ENCODE peak calls at places on chromosomes 5 and 9, in ten cellular contexts. B, I, L, Z, C, X, S, A, O and M are unnamed samples.

GRCh38 chr5:18736051-18736398 is 1101.8 kb downstream of the TAF11L14 start:
- DNase-seq in L (no peak), C (no peak), B (no peak), X (no peak), Z (no peak), S (no peak), O (no peak), I (no peak), A (no peak), M (no peak)

GRCh38 chr5:1931590-1932138 is 48.9 kb upstream of the IRX4 start:
- DNase-seq in A (peak; percentile 30), X (peak; percentile 73), O (no peak), S (no peak), Z (no peak), B (no peak), I (no peak), C (no peak), L (no peak), M (no peak)

GRCh38 chr9:81861644-81862043 is 66.6 kb upstream of the SPATA31D4 start:
- DNase-seq in C (no peak), X (no peak), S (no peak), I (peak; percentile 91), Z (no peak), L (no peak), O (peak; percentile 79), B (no peak), A (no peak), M (peak; percentile 91)

GRCh38 chr9:106921989-106922388 is 59.0 kb downstream of the ZNF462 start:
- DNase-seq in L (no peak), B (no peak), O (no peak), A (no peak), X (no peak), Z (no peak), S (no peak), I (no peak), C (no peak), M (peak; percentile 29)

GRCh38 chr9:6632516-6633328 is 12.8 kb downstream of the GLDC start:
- DNase-seq in S (no peak), I (no peak), Z (no peak), O (no peak), L (no peak), B (no peak), C (no peak), A (no peak), X (peak; percentile 30), M (no peak)

GRCh38 chr5:35773936-35774335 is 82.8 kb upstream of the IL7R start:
- DNase-seq in O (no peak), I (peak; percentile 13), A (no peak), C (no peak), B (no peak), L (no peak), X (no peak), S (no peak), Z (no peak), M (peak; percentile 66)

GRCh38 chr9:138037140-138037539 is 159.6 kb downstream of the CACNA1B start:
- DNase-seq in I (no peak), A (no peak), S (no peak), B (no peak), Z (no peak), L (no peak), C (no peak), O (no peak), X (no peak), M (no peak)

GRCh38 chr9:134223091-134223490 is 58.7 kb upstream of the RNU6ATAC start:
- DNase-seq in S (no peak), I (no peak), O (no peak), A (no peak), L (no peak), X (no peak), C (no peak), B (no peak), Z (no peak), M (no peak)

GRCh38 chr5:14464661-14465060 is 116.9 kb upstream of the OTULINL start:
- DNase-seq in S (no peak), O (no peak), B (no peak), X (no peak), L (no peak), C (no peak), I (no peak), Z (no peak), A (no peak), M (no peak)

GRCh38 chr9:92141144-92142129 is 26.2 kb upstream of the SPTLC1 start:
- DNase-seq in O (no peak), A (no peak), I (peak; percentile 44), L (no peak), X (peak; percentile 59), Z (no peak), S (no peak), B (no peak), C (no peak), M (no peak)

GRCh38 chr5:128287740-128288139 is 204.2 kb downstream of the SLC12A2 start:
- DNase-seq in A (no peak), B (no peak), X (no peak), L (no peak), O (no peak), C (no peak), I (no peak), S (no peak), Z (no peak), M (peak; percentile 61)

GRCh38 chr9:12818431-12819000 is 43.7 kb downstream of the LURAP1L start:
- DNase-seq in O (no peak), Z (no peak), I (no peak), B (no peak), L (no peak), X (no peak), S (peak; percentile 54), A (no peak), C (no peak), M (peak; percentile 28)

GRCh38 chr5:95081500-95082355 is 203.2 kb downstream of the MCTP1 start:
- DNase-seq in L (no peak), I (peak; percentile 91), A (no peak), S (peak; percentile 52), O (peak; percentile 21), B (no peak), Z (peak; percentile 60), X (no peak), C (peak; percentile 92), M (peak; percentile 95)

GRCh38 chr9:135536166-135536565 is 9.8 kb upstream of the OBP2A start:
- DNase-seq in I (no peak), L (no peak), B (no peak), Z (no peak), C (no peak), A (no peak), S (no peak), O (no peak), X (no peak), M (no peak)

GRCh38 chr5:88669314-88669713 is 213.7 kb downstream of the MEF2C start:
- DNase-seq in I (no peak), Z (no peak), A (no peak), L (no peak), O (no peak), S (no peak), X (no peak), B (no peak), C (no peak), M (no peak)

GRCh38 chr9:1013018-1013417 is 36.6 kb downstream of the DMRT3 start:
- DNase-seq in B (no peak), S (no peak), I (no peak), C (no peak), A (no peak), X (no peak), Z (no peak), O (no peak), L (no peak), M (no peak)

GRCh38 chr9:113619156-113619861 is 155.8 kb downstream of the RGS3 start:
- DNase-seq in C (no peak), O (no peak), A (no peak), I (no peak), X (no peak), B (no peak), S (no peak), Z (no peak), L (no peak), M (no peak)

GRCh38 chr5:133256276-133256675 is 204.5 kb downstream of the HSPA4 start:
- DNase-seq in X (no peak), L (no peak), A (no peak), I (no peak), Z (no peak), O (no peak), S (no peak), B (no peak), C (no peak), M (no peak)

GRCh38 chr5:1847056-1847455 is 35.7 kb downstream of the IRX4 start:
- DNase-seq in L (no peak), C (no peak), S (no peak), A (no peak), B (no peak), O (no peak), Z (no peak), I (no peak), X (no peak), M (no peak)

GRCh38 chr5:164312801-164313200 is 807.4 kb downstream of the MAT2B start:
- DNase-seq in X (no peak), O (no peak), I (no peak), B (no peak), Z (no peak), C (no peak), S (no peak), L (no peak), A (no peak), M (no peak)

GRCh38 chr9:121748080-121748479 is 96.6 kb downstream of the DAB2IP start:
- DNase-seq in S (no peak), A (no peak), I (no peak), L (no peak), X (no peak), O (peak; percentile 89), Z (no peak), B (no peak), C (no peak), M (no peak)

GRCh38 chr5:180143656-180144364 is 65.2 kb downstream of the RASGEF1C start:
- DNase-seq in I (no peak), B (no peak), L (no peak), S (no peak), X (no peak), A (no peak), O (no peak), C (no peak), Z (no peak), M (no peak)

GRCh38 chr5:6256901-6257300 is 121.4 kb downstream of the MED10 start:
- DNase-seq in Z (no peak), I (no peak), O (no peak), X (no peak), C (no peak), A (no peak), S (no peak), B (no peak), L (no peak), M (no peak)

GRCh38 chr5:77396017-77396416 is 96.1 kb downstream of the WDR41 start:
- DNase-seq in S (no peak), I (no peak), C (no peak), B (no peak), Z (no peak), L (no peak), X (no peak), A (no peak), O (no peak), M (no peak)

GRCh38 chr5:80745490-80745889 is 90.7 kb upstream of the DHFR start:
- DNase-seq in L (no peak), Z (no peak), A (no peak), B (no peak), I (peak; percentile 74), X (no peak), S (no peak), C (no peak), O (peak; percentile 22), M (peak; percentile 75)

GRCh38 chr9:26675055-26675454 is 217.5 kb downstream of the CAAP1 start:
- DNase-seq in X (no peak), O (no peak), L (no peak), A (no peak), I (no peak), S (no peak), B (no peak), C (no peak), Z (no peak), M (no peak)

GRCh38 chr9:134623408-134624066 is 18.1 kb upstream of the COL5A1 start:
- DNase-seq in L (no peak), I (no peak), B (no peak), O (no peak), Z (no peak), X (peak; percentile 11), C (no peak), S (no peak), A (no peak), M (no peak)

GRCh38 chr9:6667633-6668280 is 22.2 kb upstream of the GLDC start:
- DNase-seq in O (no peak), A (no peak), S (no peak), C (peak; percentile 40), I (peak; percentile 15), L (no peak), B (no peak), Z (no peak), X (no peak), M (peak; percentile 47)